ENCODE peak calls at places on chromosomes 2 and 18, in nine cellular contexts. G, Z, W, B, L, Y, P, T and A are unnamed samples.

GRCh38 chr2:215773728-215774127 is 239.6 kb downstream of the MREG start:
- DNase-seq in G (no peak), Z (peak; percentile 34), W (no peak), B (no peak), L (no peak), Y (no peak), P (peak; percentile 94), T (no peak), A (no peak)

GRCh38 chr2:25822190-25823117 is 55.8 kb downstream of the ASXL2 start:
- DNase-seq in G (no peak), Z (peak; percentile 24), W (peak; percentile 15), B (no peak), L (no peak), Y (no peak), P (no peak), T (peak; percentile 63), A (peak; percentile 88)

GRCh38 chr2:127649684-127650040 is 3.7 kb downstream of the GPR17 start:
- DNase-seq in G (peak; percentile 66), Z (peak; percentile 81), W (peak; percentile 85), B (peak; percentile 54), L (peak; percentile 76), Y (peak; percentile 43), P (peak; percentile 77), T (peak; percentile 94), A (peak; percentile 77)

GRCh38 chr2:3094999-3095958 is 282.3 kb downstream of the EIPR1 start:
- DNase-seq in G (no peak), Z (no peak), W (no peak), B (no peak), L (peak; percentile 81), Y (no peak), P (no peak), T (no peak), A (no peak)

GRCh38 chr2:174593574-174594203 is 3.9 kb downstream of the WIPF1 start:
- DNase-seq in G (no peak), Z (peak; percentile 55), W (no peak), B (no peak), L (no peak), Y (no peak), P (peak; percentile 84), T (no peak), A (no peak)

GRCh38 chr18:45836242-45837215 is 11.1 kb downstream of the SIGLEC15 start:
- DNase-seq in G (no peak), Z (no peak), W (no peak), B (no peak), L (no peak), Y (no peak), P (peak; percentile 33), T (no peak), A (no peak)

GRCh38 chr2:28610583-28611201 is 114.8 kb downstream of the PLB1 start:
- DNase-seq in G (peak; percentile 79), Z (peak; percentile 73), W (peak; percentile 80), B (peak; percentile 95), L (peak; percentile 24), Y (no peak), P (peak; percentile 96), T (no peak), A (no peak)

GRCh38 chr2:241417626-241418025 is 61.5 kb downstream of the FARP2 start:
- DNase-seq in G (no peak), Z (no peak), W (no peak), B (no peak), L (no peak), Y (no peak), P (no peak), T (no peak), A (no peak)

GRCh38 chr2:62586981-62587380 is 81.0 kb upstream of the TMEM17 start:
- DNase-seq in G (no peak), Z (no peak), W (no peak), B (no peak), L (no peak), Y (no peak), P (peak; percentile 87), T (no peak), A (no peak)

GRCh38 chr18:8406486-8407250 is 202.6 kb upstream of the RAB12 start:
- DNase-seq in G (no peak), Z (no peak), W (no peak), B (no peak), L (no peak), Y (no peak), P (peak; percentile 23), T (no peak), A (no peak)

GRCh38 chr2:224925822-224926124 is 116.5 kb downstream of the DOCK10 start:
- DNase-seq in G (no peak), Z (no peak), W (no peak), B (no peak), L (no peak), Y (no peak), P (peak; percentile 63), T (no peak), A (no peak)

GRCh38 chr18:77080283-77080682 is 52.3 kb downstream of the MBP start:
- DNase-seq in G (no peak), Z (no peak), W (no peak), B (no peak), L (no peak), Y (peak; percentile 17), P (no peak), T (no peak), A (no peak)

GRCh38 chr18:2641638-2642037 is 13.9 kb upstream of the SMCHD1 start:
- DNase-seq in G (no peak), Z (no peak), W (no peak), B (no peak), L (no peak), Y (no peak), P (peak; percentile 17), T (no peak), A (no peak)

GRCh38 chr2:240482141-240482540 is 46.7 kb downstream of the GPC1 start:
- DNase-seq in G (no peak), Z (no peak), W (no peak), B (no peak), L (no peak), Y (no peak), P (no peak), T (no peak), A (no peak)

GRCh38 chr2:78397198-78397597 is 628.3 kb upstream of the REG3G start:
- DNase-seq in G (no peak), Z (no peak), W (no peak), B (no peak), L (no peak), Y (no peak), P (no peak), T (no peak), A (no peak)

GRCh38 chr2:196160101-196160500 is 11.3 kb downstream of the STK17B start:
- DNase-seq in G (no peak), Z (peak; percentile 67), W (no peak), B (no peak), L (peak; percentile 23), Y (peak; percentile 17), P (peak; percentile 92), T (no peak), A (no peak)

GRCh38 chr2:196163285-196163684 is 8.1 kb downstream of the STK17B start:
- DNase-seq in G (no peak), Z (no peak), W (no peak), B (no peak), L (no peak), Y (no peak), P (no peak), T (no peak), A (no peak)

GRCh38 chr2:196160966-196161365 is 10.4 kb downstream of the STK17B start:
- DNase-seq in G (no peak), Z (no peak), W (no peak), B (no peak), L (no peak), Y (no peak), P (no peak), T (no peak), A (no peak)

GRCh38 chr2:196165016-196165415 is 6.4 kb downstream of the STK17B start:
- DNase-seq in G (no peak), Z (no peak), W (no peak), B (no peak), L (no peak), Y (no peak), P (no peak), T (no peak), A (no peak)

DNA sequence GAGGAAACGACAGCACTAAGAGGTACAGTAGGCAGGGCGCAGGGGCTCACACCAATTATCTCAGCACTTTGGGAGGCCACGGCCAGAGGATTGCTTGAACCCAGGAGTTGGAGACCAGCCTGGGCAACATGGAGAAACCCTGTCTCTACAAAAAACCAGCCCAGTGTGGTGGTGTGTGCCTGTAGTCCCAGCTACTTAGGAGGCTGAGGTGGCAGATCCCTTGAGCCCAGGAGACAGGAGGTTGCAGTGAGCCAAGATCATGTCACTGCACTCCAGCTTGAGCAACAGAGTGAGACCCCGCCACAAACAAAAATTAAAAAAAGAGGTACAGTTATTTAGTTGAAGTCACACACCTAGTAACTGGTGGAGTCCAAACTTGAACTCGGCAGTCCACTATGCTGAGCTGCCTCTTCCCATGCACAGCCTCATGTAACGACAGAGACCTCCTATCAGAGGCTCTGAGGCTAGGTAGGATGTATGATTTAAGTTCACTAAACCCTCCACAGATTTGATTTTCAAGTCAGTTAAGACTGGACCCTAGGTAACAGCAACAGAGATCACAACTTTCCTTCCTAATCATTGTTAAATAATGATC is 8.7 kb downstream of the STK17B start:
- DNase-seq in G (no peak), Z (no peak), W (no peak), B (no peak), L (no peak), Y (no peak), P (no peak), T (no peak), A (no peak)
- TF ChIP-seq POLR2A in G (no peak), Z (no peak), W (no peak), B (no peak), L (no peak), Y (no peak), P (no peak), T (no peak), A (no peak)

GRCh38 chr2:84443477-84443876 is 15.6 kb downstream of the SUCLG1 start:
- DNase-seq in G (no peak), Z (no peak), W (no peak), B (no peak), L (no peak), Y (no peak), P (no peak), T (no peak), A (no peak)
- H3K4me1 ChIP-seq in G (no peaks in the 10 kb centered on the region), Z (peaks cover 6% of the 10 kb centered on the region), W (no peaks in the 10 kb centered on the region), B (no peaks in the 10 kb centered on the region), L (no peaks in the 10 kb centered on the region), Y (no peaks in the 10 kb centered on the region), P (peaks cover 3% of the 10 kb centered on the region), T (no peaks in the 10 kb centered on the region), A (no peaks in the 10 kb centered on the region)

DNA sequence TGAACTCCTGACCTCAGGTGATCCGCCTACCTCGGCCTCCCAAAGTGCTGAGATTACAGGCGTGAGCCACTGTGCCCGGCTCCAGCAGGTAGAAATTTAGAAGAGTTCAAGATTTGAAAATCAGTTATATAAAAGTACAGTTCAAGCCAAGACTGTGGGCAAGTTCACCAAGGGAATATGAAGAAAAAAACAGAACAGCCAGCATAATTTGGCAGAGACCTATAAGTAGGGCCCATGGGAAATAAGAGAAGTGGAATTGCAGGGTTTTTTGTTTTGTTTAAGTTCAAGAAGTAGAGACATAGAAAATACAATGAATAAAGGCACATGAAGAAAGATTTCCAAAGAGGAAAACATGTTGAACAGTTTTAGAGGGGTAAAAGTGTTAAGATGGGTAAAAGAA is 57.9 kb downstream of the BAZ2B start:
- DNase-seq in G (no peak), Z (no peak), W (no peak), B (no peak), L (no peak), Y (no peak), P (no peak), T (no peak), A (no peak)
- TF ChIP-seq POLR2A in G (no peak), Z (no peak), W (no peak), B (no peak), L (no peak), Y (no peak), P (no peak), T (no peak), A (no peak)

GRCh38 chr18:62810682-62811081 is 95.3 kb downstream of the PHLPP1 start:
- DNase-seq in G (no peak), Z (no peak), W (no peak), B (no peak), L (no peak), Y (no peak), P (no peak), T (no peak), A (no peak)
- H3K4me1 ChIP-seq in G (peaks cover 5% of the 10 kb centered on the region), Z (peaks cover 45% of the 10 kb centered on the region), W (peaks cover 7% of the 10 kb centered on the region), B (peaks cover 65% of the 10 kb centered on the region), L (peaks cover 18% of the 10 kb centered on the region), Y (peaks cover 22% of the 10 kb centered on the region), P (peaks cover 7% of the 10 kb centered on the region), T (peaks cover 8% of the 10 kb centered on the region), A (peaks cover 11% of the 10 kb centered on the region)